ENCODE peak calls at places on chromosomes 7 and 10, in ten cellular contexts. U is activated T-helper 1 cell treated with Interleukin-2 at 50 U/mL for 16 hours; B is psoas muscle; H is heart right ventricle; K is GM10248; V is fibroblast of the aortic adventitia; D is head of caudate nucleus; Q is activated gamma-delta T cell treated with Interleukin-2 at 50 U/mL for 16 hours; Y is NAMALWA; G is activated CD4-positive, alpha-beta T cell treated with anti-CD3 and anti-CD28 coated beads, Interleukin-2, amount 10 ng/mL, durations not matched to agents 7 days and 5 days. I is an unnamed sample.

GRCh38 chr7:124679826-124680225 is 85.8 kb downstream of the GPR37 start:
- DNase-seq in U (no peak), B (no peak), H (no peak), K (no peak), V (no peak), D (no peak), Q (no peak), Y (no peak), G (no peak), I (no peak)

GRCh38 chr7:26616235-26616634 is 248.2 kb downstream of the SKAP2 start:
- DNase-seq in U (no peak), B (no peak), H (no peak), K (no peak), V (no peak), D (no peak), Q (no peak), Y (no peak), G (no peak), I (no peak)

GRCh38 chr7:37284805-37285211 is 163.9 kb downstream of the ELMO1 start:
- DNase-seq in U (peak; percentile 23), B (no peak), H (peak; percentile 61), K (peak; percentile 52), V (no peak), D (peak; percentile 86), Q (peak; percentile 27), Y (peak; percentile 47), G (peak; percentile 42), I (peak; percentile 38)

GRCh38 chr10:8312079-8312478 is 257.6 kb downstream of the GATA3 start:
- DNase-seq in U (no peak), B (no peak), H (no peak), K (no peak), V (no peak), D (no peak), Q (no peak), Y (no peak), G (no peak), I (no peak)

GRCh38 chr7:1081931-1082401 is 5.9 kb upstream of the GPER1 start:
- DNase-seq in U (no peak), B (no peak), H (no peak), K (no peak), V (no peak), D (no peak), Q (no peak), Y (no peak), G (no peak), I (no peak)

GRCh38 chr7:152956006-152956405 is 196.5 kb downstream of the ACTR3B start:
- DNase-seq in U (no peak), B (no peak), H (no peak), K (no peak), V (no peak), D (no peak), Q (no peak), Y (no peak), G (no peak), I (no peak)

GRCh38 chr7:31939076-31939475 is 131.1 kb downstream of the PDE1C start:
- DNase-seq in U (no peak), B (no peak), H (no peak), K (no peak), V (no peak), D (no peak), Q (no peak), Y (no peak), G (no peak), I (no peak)

GRCh38 chr7:23894891-23895569 is 185.0 kb downstream of the STK31 start:
- DNase-seq in U (no peak), B (no peak), H (no peak), K (no peak), V (no peak), D (no peak), Q (no peak), Y (no peak), G (peak; percentile 8), I (no peak)

GRCh38 chr7:122298131-122298530 is 6.4 kb downstream of the FEZF1 start:
- DNase-seq in U (no peak), B (no peak), H (no peak), K (no peak), V (no peak), D (no peak), Q (no peak), Y (no peak), G (no peak), I (no peak)

GRCh38 chr7:155449008-155449879 is 8.7 kb upstream of the EN2 start:
- DNase-seq in U (no peak), B (no peak), H (no peak), K (no peak), V (no peak), D (no peak), Q (no peak), Y (no peak), G (no peak), I (no peak)

GRCh38 chr7:44244282-44244681 is 43.5 kb downstream of the YKT6 start:
- DNase-seq in U (no peak), B (no peak), H (no peak), K (peak; percentile 78), V (no peak), D (no peak), Q (peak; percentile 12), Y (peak; percentile 72), G (peak; percentile 33), I (no peak)

GRCh38 chr10:48550071-48550691 is 54.7 kb downstream of the ARHGAP22 start:
- DNase-seq in U (no peak), B (no peak), H (no peak), K (no peak), V (no peak), D (no peak), Q (no peak), Y (no peak), G (no peak), I (no peak)

GRCh38 chr7:26429168-26429567 is 137.5 kb downstream of the SNX10 start:
- DNase-seq in U (no peak), B (no peak), H (no peak), K (no peak), V (no peak), D (no peak), Q (no peak), Y (no peak), G (no peak), I (no peak)

GRCh38 chr7:84412161-84412969 is 217.8 kb upstream of the SEMA3A start:
- DNase-seq in U (no peak), B (no peak), H (no peak), K (no peak), V (peak; percentile 93), D (no peak), Q (no peak), Y (no peak), G (no peak), I (no peak)

GRCh38 chr7:2530076-2530967 is 10.7 kb downstream of the LFNG start:
- DNase-seq in U (peak; percentile 74), B (peak; percentile 62), H (peak; percentile 42), K (peak; percentile 84), V (no peak), D (no peak), Q (peak; percentile 84), Y (peak; percentile 52), G (peak; percentile 83), I (peak; percentile 44)

GRCh38 chr7:141527076-141527475 is 24.1 kb upstream of the AGK start:
- DNase-seq in U (no peak), B (no peak), H (no peak), K (no peak), V (no peak), D (no peak), Q (no peak), Y (no peak), G (no peak), I (no peak)

GRCh38 chr10:31599626-31600504 is 280.8 kb downstream of the ZEB1 start:
- DNase-seq in U (no peak), B (no peak), H (no peak), K (no peak), V (no peak), D (no peak), Q (no peak), Y (no peak), G (no peak), I (no peak)

GRCh38 chr10:119428789-119429188 is 113.7 kb downstream of the RGS10 start:
- DNase-seq in U (no peak), B (peak; percentile 30), H (no peak), K (no peak), V (no peak), D (no peak), Q (no peak), Y (no peak), G (no peak), I (no peak)

GRCh38 chr7:11290859-11291258 is 317.2 kb downstream of the PHF14 start:
- DNase-seq in U (no peak), B (no peak), H (no peak), K (no peak), V (no peak), D (no peak), Q (no peak), Y (no peak), G (no peak), I (no peak)

GRCh38 chr10:118615888-118616287 is 20.4 kb upstream of the PRLHR start:
- DNase-seq in U (no peak), B (no peak), H (no peak), K (no peak), V (no peak), D (peak; percentile 12), Q (no peak), Y (no peak), G (no peak), I (no peak)

GRCh38 chr10:88528196-88528595 is 54.9 kb downstream of the RNLS start:
- DNase-seq in U (no peak), B (no peak), H (no peak), K (no peak), V (no peak), D (no peak), Q (no peak), Y (no peak), G (no peak), I (no peak)

GRCh38 chr7:43784030-43785001 is 25.8 kb downstream of the BLVRA start:
- DNase-seq in U (no peak), B (no peak), H (no peak), K (peak; percentile 61), V (no peak), D (no peak), Q (no peak), Y (no peak), G (no peak), I (no peak)

GRCh38 chr7:14016950-14017349 is 27.5 kb upstream of the ETV1 start:
- DNase-seq in U (no peak), B (no peak), H (no peak), K (no peak), V (peak; percentile 14), D (no peak), Q (no peak), Y (no peak), G (no peak), I (no peak)

GRCh38 chr7:149733554-149734513 is 39.6 kb downstream of the ZNF467 start:
- DNase-seq in U (no peak), B (no peak), H (no peak), K (no peak), V (no peak), D (no peak), Q (no peak), Y (no peak), G (no peak), I (no peak)

GRCh38 chr10:557792-558328 is 131.6 kb downstream of the DIP2C start:
- DNase-seq in U (peak; percentile 9), B (no peak), H (no peak), K (no peak), V (no peak), D (no peak), Q (no peak), Y (peak; percentile 62), G (peak; percentile 16), I (no peak)

GRCh38 chr10:119292968-119293367 is 85.6 kb downstream of the GRK5 start:
- DNase-seq in U (no peak), B (peak; percentile 34), H (no peak), K (no peak), V (no peak), D (no peak), Q (no peak), Y (no peak), G (no peak), I (no peak)

GRCh38 chr7:130445008-130445407 is 4.2 kb upstream of the CEP41 start:
- DNase-seq in U (no peak), B (no peak), H (no peak), K (no peak), V (no peak), D (no peak), Q (no peak), Y (peak; percentile 25), G (no peak), I (no peak)

GRCh38 chr7:111918461-111918860 is 287.7 kb downstream of the DOCK4 start:
- DNase-seq in U (no peak), B (no peak), H (no peak), K (no peak), V (no peak), D (no peak), Q (no peak), Y (no peak), G (no peak), I (no peak)

I was measured in left ventricle myocardium inferior.